ENCODE peak calls at places on chromosomes 13 and 19, in eight cellular contexts. F is right atrium auricular region; Q is ascending aorta; P is GM12878; G is CD8-positive, alpha-beta T cell; I is HAP-1; L is cardiac muscle cell; D is sigmoid colon. J is an unnamed sample. For H3K4me1, the result is how much of the 10 kb centered on the place peaks cover.

GRCh38 chr13:100892981-100893380 is 218.4 kb upstream of the TMTC4 start:
- DNase-seq in L (no peak), I (no peak), D (no peak), Q (no peak), F (no peak), P (no peak), G (no peak), J (no peak)

GRCh38 chr13:40590112-40590862 is 76.2 kb downstream of the FOXO1 start:
- DNase-seq in I (no peak), L (no peak), Q (no peak), D (no peak), F (no peak), P (no peak), G (no peak), J (no peak)

GRCh38 chr13:114249062-114249461 is 14.4 kb downstream of the CDC16 start:
- DNase-seq in L (no peak), G (no peak), F (no peak), Q (no peak), P (no peak), I (no peak), D (no peak), J (no peak)

GRCh38 chr19:49911381-49912145 is 14.9 kb upstream of the IL4I1 start:
- DNase-seq in F (no peak), L (no peak), Q (no peak), G (no peak), I (no peak), D (no peak), P (peak), J (peak)

GRCh38 chr19:4738734-4739133 is 15.1 kb upstream of the DPP9 start:
- DNase-seq in L (no peak), P (no peak), G (no peak), D (no peak), F (no peak), Q (no peak), I (no peak), J (no peak)

GRCh38 chr19:31319465-31319864 is 29.8 kb downstream of the TSHZ3 start:
- DNase-seq in F (no peak), L (no peak), I (no peak), G (no peak), Q (no peak), P (no peak), D (peak), J (no peak)

GRCh38 chr19:34276614-34277013 is 22.3 kb downstream of the GARRE1 start:
- DNase-seq in G (no peak), P (no peak), F (no peak), D (no peak), L (no peak), I (no peak), Q (no peak), J (peak)

GRCh38 chr13:84433024-84433423 is 550.8 kb upstream of the SLITRK1 start:
- DNase-seq in P (no peak), I (no peak), F (no peak), Q (no peak), G (no peak), L (no peak), D (no peak), J (no peak)

GRCh38 chr13:76622336-76623045 is 263.7 kb downstream of the KCTD12 start:
- DNase-seq in Q (no peak), G (no peak), D (peak), P (no peak), F (no peak), I (no peak), L (no peak), J (no peak)

GRCh38 chr19:12790628-12791344 is 500 bp upstream of the JUNB start:
- DNase-seq in P (no peak), G (no peak), Q (no peak), D (no peak), I (no peak), L (no peak), F (peak), J (peak)

GRCh38 chr19:12788682-12789097 is 2.6 kb upstream of the JUNB start:
- DNase-seq in P (peak), F (peak), D (peak), G (peak), L (peak), I (peak), Q (peak), J (peak)

GRCh38 chr19:12791345-12792047 is at the start of gene JUNB:
- DNase-seq in G (peak), L (peak), P (peak), I (peak), Q (peak), F (peak), D (peak), J (peak)

GRCh38 chr19:12789098-12789903 is 2.0 kb upstream of the JUNB start:
- DNase-seq in L (no peak), I (no peak), F (no peak), Q (no peak), G (no peak), D (no peak), P (no peak), J (no peak)

DNA sequence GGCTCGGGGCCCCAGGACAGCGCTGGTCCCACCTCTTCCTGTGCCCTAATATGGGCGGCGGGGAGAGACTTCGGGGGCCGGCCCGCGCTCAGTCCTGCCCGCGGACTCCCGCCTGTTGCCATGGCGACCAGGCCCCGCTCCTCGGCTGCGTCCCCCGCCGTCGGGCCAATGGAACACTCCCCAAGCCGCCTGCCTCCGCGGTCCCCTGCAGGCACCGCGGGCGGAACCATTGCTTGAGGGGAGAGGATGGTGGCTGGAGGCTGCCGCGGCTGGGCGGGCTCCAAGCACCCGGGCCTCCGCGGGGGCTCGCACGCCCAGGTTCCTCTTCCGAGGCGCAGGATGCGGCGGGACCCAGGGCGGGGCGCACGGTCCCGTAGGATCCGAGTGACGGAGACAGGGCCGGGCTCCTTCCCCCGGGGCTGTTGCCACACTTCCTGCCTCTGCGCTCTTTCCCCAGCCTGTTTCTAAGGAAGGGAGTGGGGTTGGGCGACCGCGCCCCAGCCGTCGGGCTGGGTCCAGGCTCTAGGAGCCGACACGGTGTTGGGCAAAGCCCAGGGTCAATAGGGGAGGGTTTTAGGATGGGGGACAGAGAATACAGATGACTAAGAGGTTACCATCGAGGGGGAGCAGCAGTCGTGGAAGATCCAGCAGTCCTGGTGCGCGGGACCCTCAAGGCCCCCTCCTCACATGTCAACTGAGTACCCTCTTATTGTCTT is 1.2 kb upstream of the JUNB start:
- DNase-seq in F (peak), P (peak), D (peak), Q (peak), I (peak), L (peak), G (peak), J (peak)
- H3K4me1 ChIP-seq in F (half or more), P (under half), D (half or more), Q (under half), I (under half), L (under half), G (under half), J (half or more)

GRCh38 chr19:12482505-12482886 is 2.1 kb downstream of the ZNF709 start:
- DNase-seq in P (peak), L (no peak), F (no peak), G (no peak), I (no peak), D (no peak), Q (no peak), J (no peak)
- H3K4me1 ChIP-seq in P (under half), L (under half), F (under half), G (under half), I (under half), D (under half), Q (under half), J (under half)

GRCh38 chr13:99608345-99608744 is 107.1 kb downstream of the TM9SF2 start:
- DNase-seq in G (no peak), D (no peak), F (no peak), L (no peak), I (no peak), P (no peak), Q (no peak), J (no peak)

GRCh38 chr13:99606322-99607089 is 105.2 kb downstream of the TM9SF2 start:
- DNase-seq in I (peak), F (peak), P (no peak), Q (peak), G (peak), D (peak), L (peak), J (peak)

GRCh38 chr13:99605417-99606321 is 104.4 kb downstream of the TM9SF2 start:
- DNase-seq in P (no peak), Q (peak), L (peak), I (peak), G (peak), F (no peak), D (no peak), J (peak)

GRCh38 chr13:99614465-99614885 is 113.2 kb downstream of the TM9SF2 start:
- DNase-seq in F (no peak), Q (no peak), I (peak), P (no peak), L (no peak), G (no peak), D (no peak), J (no peak)

DNA sequence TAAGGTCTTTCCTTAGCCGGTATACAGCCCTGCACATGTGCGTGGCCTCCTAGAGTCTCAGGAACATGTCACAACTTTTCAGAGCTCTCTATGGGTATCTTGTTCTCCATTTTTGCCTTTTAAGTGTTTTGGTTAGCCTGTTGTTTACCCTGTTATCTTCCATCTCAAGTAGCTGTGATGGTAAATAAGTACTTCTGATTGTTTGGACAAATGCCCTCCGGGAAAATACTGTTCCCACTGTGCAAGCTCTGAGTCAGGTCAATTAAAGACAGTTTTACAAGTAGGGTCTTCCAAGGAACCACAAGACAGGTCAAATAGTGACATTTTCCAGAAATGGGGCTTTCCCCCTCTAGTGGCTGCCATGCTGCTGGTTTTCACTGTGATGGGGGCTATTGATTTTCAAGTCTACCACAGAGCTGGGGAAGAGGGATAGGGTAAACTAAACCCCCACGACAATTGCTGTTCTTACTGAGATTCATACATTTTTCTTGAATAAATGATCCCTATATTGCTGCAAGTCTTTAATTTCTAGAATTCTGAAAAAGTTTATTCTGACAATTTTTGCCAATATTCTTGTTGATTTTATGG is 109.5 kb downstream of the TM9SF2 start:
- DNase-seq in L (no peak), I (peak), F (no peak), Q (no peak), G (no peak), P (no peak), D (no peak), J (no peak)
- H3K4me1 ChIP-seq in L (under half), I (under half), F (under half), Q (under half), G (under half), P (under half), D (under half), J (under half)

GRCh38 chr19:2039959-2040646 is 10.9 kb downstream of the MKNK2 start:
- DNase-seq in G (no peak), L (no peak), I (no peak), Q (no peak), P (no peak), F (no peak), D (peak), J (no peak)

GRCh38 chr19:2042485-2043268 is 8.4 kb downstream of the MKNK2 start:
- DNase-seq in G (no peak), Q (no peak), P (no peak), L (no peak), F (no peak), I (peak), D (peak), J (peak)

GRCh38 chr19:2040647-2041435 is 10.2 kb downstream of the MKNK2 start:
- DNase-seq in I (no peak), G (no peak), F (no peak), L (no peak), P (no peak), Q (no peak), D (peak), J (peak)

GRCh38 chr19:2041686-2042484 is 9.2 kb downstream of the MKNK2 start:
- DNase-seq in L (peak), Q (peak), P (peak), I (peak), G (peak), D (peak), F (peak), J (peak)

GRCh38 chr19:2041436-2041685 is 9.7 kb downstream of the MKNK2 start:
- DNase-seq in D (no peak), I (no peak), L (no peak), F (no peak), Q (no peak), P (no peak), G (no peak), J (no peak)
- H3K4me1 ChIP-seq in D (half or more), I (under half), L (under half), F (half or more), Q (under half), P (under half), G (under half), J (half or more)

GRCh38 chr19:41753936-41754529 is 1.3 kb upstream of the CEACAM6 start:
- DNase-seq in D (no peak), F (no peak), P (no peak), I (peak), L (no peak), Q (no peak), G (peak), J (peak)
- H3K4me1 ChIP-seq in D (under half), F (under half), P (under half), I (under half), L (under half), Q (under half), G (under half), J (under half)

GRCh38 chr19:29676586-29676985 is 11.3 kb downstream of the PLEKHF1 start:
- DNase-seq in I (no peak), G (no peak), F (no peak), Q (no peak), L (no peak), D (peak), P (no peak), J (peak)

GRCh38 chr19:29673451-29674371 is 8.4 kb downstream of the PLEKHF1 start:
- DNase-seq in F (no peak), D (peak), P (no peak), L (no peak), I (no peak), Q (no peak), G (no peak), J (no peak)

GRCh38 chr19:29675650-29676186 is 10.5 kb downstream of the PLEKHF1 start:
- DNase-seq in P (no peak), L (no peak), D (peak), F (no peak), Q (no peak), I (no peak), G (no peak), J (no peak)

GRCh38 chr19:29674374-29675119 is 9.3 kb downstream of the PLEKHF1 start:
- DNase-seq in I (no peak), P (no peak), Q (no peak), L (no peak), F (no peak), G (no peak), D (peak), J (no peak)

DNA sequence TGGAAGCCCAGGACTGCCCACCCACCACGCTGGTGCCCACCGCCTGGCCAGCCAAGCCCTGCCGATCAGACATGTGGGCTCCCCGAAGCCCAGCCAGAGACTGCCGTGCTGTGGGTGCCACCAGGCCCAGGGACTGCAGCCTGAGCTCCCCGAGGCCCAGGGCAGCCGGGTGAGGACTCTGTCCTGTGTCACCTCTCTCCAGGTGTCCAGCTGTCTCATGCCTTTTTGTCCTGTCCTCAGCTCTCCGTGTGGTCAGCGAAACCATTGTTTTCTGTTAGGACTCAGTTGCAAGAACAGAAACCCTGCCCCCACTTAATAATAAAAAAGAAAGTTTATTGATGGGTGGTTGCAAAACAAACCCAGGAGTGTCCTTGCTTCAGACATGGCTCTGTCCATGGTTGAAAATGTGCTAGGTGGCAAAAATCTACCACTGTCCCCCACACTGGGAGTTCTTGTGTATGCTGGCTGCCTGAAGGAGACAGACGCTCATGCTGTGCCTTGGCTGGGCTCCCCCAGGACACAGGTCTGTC is 9.9 kb downstream of the PLEKHF1 start:
- DNase-seq in P (no peak), L (no peak), G (no peak), Q (no peak), F (no peak), I (no peak), D (peak), J (no peak)
- H3K4me1 ChIP-seq in P (half or more), L (under half), G (half or more), Q (under half), F (half or more), I (under half), D (half or more), J (under half)

GRCh38 chr13:110393761-110394160 is 86.7 kb downstream of the COL4A2 start:
- DNase-seq in P (no peak), D (no peak), F (no peak), I (no peak), Q (peak), L (no peak), G (no peak), J (no peak)
- H3K4me1 ChIP-seq in P (under half), D (half or more), F (half or more), I (under half), Q (half or more), L (under half), G (under half), J (under half)

GRCh38 chr13:64850017-64850416 is 2380.1 kb downstream of the PCDH9 start:
- DNase-seq in D (no peak), L (no peak), F (no peak), Q (no peak), I (no peak), G (no peak), P (no peak), J (no peak)
- H3K4me1 ChIP-seq in D (under half), L (under half), F (under half), Q (under half), I (under half), G (under half), P (under half), J (under half)

GRCh38 chr19:55344444-55344843 is 4.8 kb downstream of the KMT5C start:
- DNase-seq in F (no peak), G (no peak), D (no peak), Q (no peak), L (no peak), I (no peak), P (no peak), J (no peak)

GRCh38 chr19:55340784-55341147 is 1.1 kb downstream of the KMT5C start:
- DNase-seq in G (peak), P (no peak), L (peak), D (no peak), I (peak), Q (no peak), F (no peak), J (peak)

GRCh38 chr19:55340144-55340783 is 588 bp downstream of the KMT5C start:
- DNase-seq in L (peak), P (no peak), G (peak), D (no peak), F (no peak), I (no peak), Q (no peak), J (no peak)

GRCh38 chr19:55341191-55342043 is 1.7 kb downstream of the KMT5C start:
- DNase-seq in Q (peak), I (peak), G (peak), L (peak), D (peak), P (no peak), F (peak), J (peak)

DNA sequence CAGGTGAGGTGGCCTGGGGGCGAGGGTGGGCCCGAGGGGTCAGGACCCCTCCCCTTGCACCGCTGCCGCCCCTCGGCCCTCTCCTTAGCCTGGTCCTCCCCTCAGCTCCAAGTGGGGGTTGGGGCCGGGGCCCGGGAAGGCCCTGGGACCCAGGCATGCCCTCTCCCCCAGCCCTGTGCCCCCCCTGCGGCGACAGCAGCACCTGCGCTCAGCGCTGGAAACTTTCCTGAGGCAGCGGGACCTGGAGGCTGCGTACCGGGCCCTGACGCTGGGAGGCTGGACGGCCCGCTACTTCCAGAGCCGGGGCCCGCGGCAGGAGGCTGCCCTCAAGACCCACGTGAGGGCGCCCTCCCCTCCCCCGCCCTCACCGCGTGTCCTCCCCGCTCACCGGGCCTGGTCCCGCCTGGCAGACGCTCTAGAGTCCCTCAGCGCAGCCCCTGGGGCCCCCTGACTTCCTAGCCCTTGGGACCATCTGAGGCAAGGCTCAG is 2.4 kb downstream of the KMT5C start:
- DNase-seq in L (no peak), G (no peak), Q (no peak), P (no peak), D (no peak), I (no peak), F (no peak), J (no peak)
- H3K4me1 ChIP-seq in L (under half), G (under half), Q (under half), P (under half), D (under half), I (under half), F (under half), J (under half)

GRCh38 chr13:50215389-50215788 is 200.1 kb downstream of the KCNRG start:
- DNase-seq in P (no peak), L (no peak), G (no peak), D (no peak), I (no peak), F (no peak), Q (no peak), J (no peak)

GRCh38 chr13:50209646-50210045 is 194.4 kb downstream of the KCNRG start:
- DNase-seq in G (no peak), I (no peak), P (no peak), D (no peak), F (no peak), L (no peak), Q (no peak), J (no peak)

GRCh38 chr13:50214514-50214913 is 199.3 kb downstream of the KCNRG start:
- DNase-seq in Q (no peak), P (no peak), D (no peak), L (no peak), G (no peak), I (no peak), F (no peak), J (no peak)

GRCh38 chr13:50208826-50209335 is 193.6 kb downstream of the KCNRG start:
- DNase-seq in I (peak), D (peak), Q (no peak), L (peak), G (no peak), F (peak), P (no peak), J (peak)

GRCh38 chr13:50213526-50213925 is 198.3 kb downstream of the KCNRG start:
- DNase-seq in D (no peak), L (no peak), Q (no peak), P (no peak), G (no peak), F (no peak), I (no peak), J (no peak)
- H3K4me1 ChIP-seq in D (under half), L (under half), Q (under half), P (under half), G (under half), F (under half), I (under half), J (under half)